ENCODE peak calls at places on chromosome 21, in nine cellular contexts. S is astrocyte of the spinal cord; W is suprapubic skin; F is AG09309; G is cardiac muscle cell; Y is SK-N-SH; O is CD4-positive, alpha-beta T cell; U is GM23338; M is foreskin fibroblast. D is an unnamed sample.
A peak's percentile ranks its signal among the peaks of the same experiment; 100 is the strongest.

GRCh38 chr21:42151148-42152074 is 67.5 kb upstream of the ABCG1 start:
- DNase-seq in S (no peak), W (peak; percentile 48), U (no peak), M (no peak), F (no peak), G (no peak), O (no peak), Y (no peak), D (no peak)

GRCh38 chr21:25689226-25689625 is 45.5 kb downstream of the ATP5PF start:
- DNase-seq in M (no peak), S (no peak), W (no peak), O (no peak), U (no peak), Y (no peak), G (no peak), F (no peak), D (no peak)

GRCh38 chr21:14594967-14595366 is 48.9 kb upstream of the SAMSN1 start:
- DNase-seq in M (no peak), S (no peak), F (no peak), U (no peak), Y (no peak), G (no peak), O (no peak), W (no peak), D (no peak)

GRCh38 chr21:34822957-34823356 is 154.2 kb downstream of the CLIC6 start:
- DNase-seq in Y (no peak), G (peak; percentile 54), M (no peak), U (no peak), S (peak; percentile 73), W (no peak), F (no peak), O (no peak), D (no peak)

GRCh38 chr21:36847189-36847588 is 119.3 kb downstream of the HLCS start:
- DNase-seq in Y (no peak), G (peak; percentile 58), F (peak; percentile 39), W (no peak), S (peak; percentile 82), M (peak; percentile 66), U (no peak), O (no peak), D (no peak)

GRCh38 chr21:14613496-14613895 is 67.4 kb upstream of the SAMSN1 start:
- DNase-seq in F (no peak), M (no peak), Y (no peak), W (no peak), U (no peak), S (no peak), O (no peak), G (no peak), D (no peak)

GRCh38 chr21:24112020-24112419 is 1495.3 kb downstream of the MRPL39 start:
- DNase-seq in G (peak; percentile 1), W (no peak), S (no peak), U (no peak), F (no peak), Y (no peak), M (no peak), O (no peak), D (no peak)

GRCh38 chr21:42218836-42219605 is at the start of gene ABCG1:
- DNase-seq in F (no peak), G (peak; percentile 33), W (peak; percentile 74), Y (peak; percentile 89), U (peak; percentile 87), S (no peak), M (no peak), O (peak; percentile 69), D (no peak)

GRCh38 chr21:42384184-42384583 is 11.7 kb downstream of the TMPRSS3 start:
- DNase-seq in Y (no peak), F (no peak), W (no peak), S (no peak), O (no peak), U (no peak), M (no peak), G (no peak), D (no peak)

GRCh38 chr21:19999369-20000272 is 998.6 kb upstream of the NCAM2 start:
- DNase-seq in Y (no peak), U (no peak), O (no peak), W (no peak), F (no peak), S (no peak), M (no peak), G (no peak), D (no peak)

GRCh38 chr21:34728479-34728878 is 59.7 kb downstream of the CLIC6 start:
- DNase-seq in W (no peak), G (no peak), U (no peak), Y (no peak), F (no peak), S (no peak), O (no peak), M (no peak), D (no peak)

DNA sequence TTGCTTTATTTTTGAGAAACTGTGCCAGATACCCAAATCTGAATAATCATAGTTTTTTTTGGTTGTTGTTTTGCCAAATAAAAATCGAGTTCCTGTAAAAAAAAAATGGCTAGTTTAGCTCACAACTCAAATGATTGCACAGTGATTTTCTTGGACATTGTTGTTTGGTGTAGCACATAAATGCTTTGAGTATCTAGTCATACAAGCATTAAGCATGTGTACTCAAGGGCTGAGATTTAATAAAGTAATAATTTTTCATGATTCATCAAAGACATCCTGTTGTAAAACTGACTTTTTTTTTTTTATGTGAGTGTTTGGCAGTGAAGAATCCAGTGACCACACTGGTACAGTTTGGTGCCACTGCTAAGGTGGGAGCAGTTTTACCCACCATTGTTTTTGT is 18.8 kb downstream of the ITSN1 start:
- DNase-seq in M (no peak), U (no peak), S (no peak), W (no peak), G (no peak), O (no peak), Y (no peak), F (no peak), D (no peak)
- TF ChIP-seq CTCF in M (no peak), U (no peak), S (no peak), W (no peak), G (no peak), O (no peak), Y (no peak), F (no peak), D (no peak)

DNA sequence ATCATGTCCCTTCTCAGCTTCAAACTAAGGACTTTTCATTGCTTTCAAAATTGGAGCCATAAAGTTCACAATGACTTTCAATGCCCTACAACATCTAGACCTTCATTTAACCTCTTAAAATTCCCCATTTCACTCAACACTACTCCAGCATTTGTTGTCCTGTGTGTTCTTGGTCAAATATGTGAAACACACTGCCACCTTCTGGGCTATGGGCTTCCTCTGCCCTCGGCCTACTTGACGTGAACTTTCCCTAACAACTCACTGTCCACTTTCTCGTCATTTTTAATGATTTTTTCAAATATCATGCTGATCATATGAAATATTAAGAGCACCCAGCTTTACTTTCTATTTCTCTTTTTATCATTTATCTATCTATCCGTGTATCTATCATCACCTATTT is 2018.4 kb downstream of the NCAM2 start:
- DNase-seq in U (peak; percentile 48), F (no peak), Y (peak; percentile 27), S (no peak), O (no peak), W (no peak), G (no peak), M (no peak), D (no peak)
- TF ChIP-seq CTCF in U (peak; percentile 62), F (no peak), Y (peak; percentile 37), S (no peak), O (no peak), W (no peak), G (no peak), M (no peak), D (no peak)

DNA sequence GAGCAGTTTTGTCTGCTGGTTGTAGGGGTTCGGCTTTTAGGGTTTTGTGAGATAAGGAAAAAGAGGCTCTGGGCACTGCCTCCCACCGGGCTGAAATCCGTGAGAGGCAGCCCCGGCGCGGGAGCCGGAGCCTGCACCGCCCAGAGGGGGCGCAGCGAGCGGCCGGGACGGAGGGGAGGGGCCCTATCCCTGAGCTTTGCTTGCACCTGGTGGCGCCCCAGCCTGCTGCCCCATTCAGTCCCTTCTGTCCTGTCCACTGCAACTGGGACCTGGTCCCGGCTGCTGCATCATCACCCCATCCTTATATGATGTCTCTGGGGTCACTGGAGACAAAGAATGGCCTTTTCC is 512 bp upstream of the KCNJ6 start:
- DNase-seq in G (no peak), F (no peak), U (peak; percentile 87), S (no peak), W (no peak), Y (peak; percentile 57), O (no peak), M (no peak), D (no peak)
- TF ChIP-seq CTCF in G (no peak), F (no peak), U (peak; percentile 50), S (peak; percentile 29), W (no peak), Y (no peak), O (no peak), M (no peak), D (no peak)

GRCh38 chr21:44870748-44871495 is 2.6 kb downstream of the PTTG1IP start:
- DNase-seq in M (no peak), F (no peak), O (peak; percentile 43), G (no peak), S (peak; percentile 22), W (peak; percentile 80), Y (no peak), U (no peak), D (no peak)

GRCh38 chr21:44873356-44874239 is at the start of gene PTTG1IP:
- DNase-seq in W (peak; percentile 98), U (peak; percentile 98), S (peak; percentile 98), O (peak; percentile 100), F (peak; percentile 75), M (peak; percentile 94), G (peak; percentile 99), Y (peak; percentile 100), D (peak; percentile 100)

GRCh38 chr21:44871576-44872265 is 1.8 kb downstream of the PTTG1IP start:
- DNase-seq in G (peak; percentile 82), W (peak; percentile 85), Y (no peak), F (peak; percentile 49), M (peak; percentile 78), S (peak; percentile 66), O (peak; percentile 40), U (no peak), D (no peak)

GRCh38 chr21:44872568-44873355 is 728 bp downstream of the PTTG1IP start:
- DNase-seq in F (no peak), M (no peak), U (peak; percentile 38), W (peak; percentile 76), Y (peak; percentile 57), S (peak; percentile 35), O (peak; percentile 21), G (peak; percentile 47), D (no peak)

GRCh38 chr21:44872266-44872567 is 1.3 kb downstream of the PTTG1IP start:
- DNase-seq in M (no peak), S (no peak), W (no peak), G (no peak), F (no peak), O (no peak), Y (no peak), U (no peak), D (no peak)
- TF ChIP-seq CTCF in M (no peak), S (no peak), W (no peak), G (no peak), F (no peak), O (no peak), Y (no peak), U (no peak), D (no peak)

GRCh38 chr21:18951291-18952038 is 547.9 kb upstream of the TMPRSS15 start:
- DNase-seq in S (peak; percentile 12), U (peak; percentile 93), O (no peak), M (no peak), F (no peak), W (no peak), G (no peak), Y (peak; percentile 8), D (no peak)
- TF ChIP-seq CTCF in S (peak; percentile 52), U (peak; percentile 87), O (no peak), M (no peak), F (no peak), W (no peak), G (no peak), Y (peak; percentile 56), D (no peak)